ENCODE peak calls at places on chromosome 20, in four cellular contexts. One of them, this sample, is unnamed.

GRCh38 chr20:44618318-44618731 is 33.2 kb downstream of the ADA start:
- DNase-seq in DMS153: no peak
- DNase-seq in NCI-H460: no peak
- DNase-seq in NCI-H146: no peak
- DNase-seq in this sample: no peak

GRCh38 chr20:47493954-47494293 is 7.8 kb upstream of the NCOA3 start:
- DNase-seq in NCI-H146: no peak
- DNase-seq in DMS153: peak; percentile 23
- DNase-seq in NCI-H460: no peak
- DNase-seq in this sample: no peak

GRCh38 chr20:37545516-37545915 is 17.8 kb upstream of the BLCAP start:
- DNase-seq in NCI-H146: no peak
- DNase-seq in DMS153: no peak
- DNase-seq in NCI-H460: no peak
- DNase-seq in this sample: no peak

GRCh38 chr20:17648782-17649730 is 33.0 kb downstream of the RRBP1 start:
- DNase-seq in NCI-H146: peak; percentile 60
- DNase-seq in DMS153: peak; percentile 44
- DNase-seq in NCI-H460: no peak
- DNase-seq in this sample: peak; percentile 79

GRCh38 chr20:35773154-35773751 is 1.4 kb downstream of the PHF20 start:
- DNase-seq in NCI-H146: no peak
- DNase-seq in DMS153: no peak
- DNase-seq in NCI-H460: no peak
- DNase-seq in this sample: no peak

GRCh38 chr20:62898970-62899632 is 27.2 kb downstream of the DIDO1 start:
- DNase-seq in DMS153: no peak
- DNase-seq in NCI-H146: no peak
- DNase-seq in NCI-H460: no peak
- DNase-seq in this sample: no peak

GRCh38 chr20:59993736-59994484 is 35.7 kb downstream of the CDH26 start:
- DNase-seq in NCI-H460: no peak
- DNase-seq in NCI-H146: no peak
- DNase-seq in DMS153: no peak
- DNase-seq in this sample: no peak

GRCh38 chr20:33914871-33915270 is 78.8 kb upstream of the RALY start:
- DNase-seq in NCI-H460: no peak
- DNase-seq in NCI-H146: peak; percentile 69
- DNase-seq in DMS153: no peak
- DNase-seq in this sample: peak; percentile 50

GRCh38 chr20:63212792-63213191 is 3.1 kb downstream of the YTHDF1 start:
- DNase-seq in NCI-H460: no peak
- DNase-seq in NCI-H146: no peak
- DNase-seq in DMS153: no peak
- DNase-seq in this sample: no peak

GRCh38 chr20:38229376-38230252 is 30.9 kb downstream of the KIAA1755 start:
- DNase-seq in DMS153: no peak
- DNase-seq in NCI-H460: no peak
- DNase-seq in NCI-H146: peak; percentile 21
- DNase-seq in this sample: no peak